ENCODE peak calls at places on chromosomes 12 and 14, in five cellular contexts. One of them, this sample, is unnamed.

GRCh38 chr12:92295523-92295922 is 149.9 kb upstream of the BTG1 start:
- DNase-seq in brain microvascular endothelial cell: peak; percentile 8
- DNase-seq in sigmoid colon: no peak
- DNase-seq in A549: no peak
- DNase-seq in left lung: no peak
- DNase-seq in this sample: no peak

GRCh38 chr12:121132601-121133481 is at the start of gene P2RX7:
- DNase-seq in brain microvascular endothelial cell: peak; percentile 15
- DNase-seq in sigmoid colon: peak; percentile 91
- DNase-seq in A549: peak; percentile 59
- DNase-seq in left lung: peak; percentile 91
- DNase-seq in this sample: peak; percentile 45

GRCh38 chr14:69543341-69544249 is 31.1 kb downstream of the CCDC177 start:
- DNase-seq in brain microvascular endothelial cell: peak; percentile 88
- DNase-seq in sigmoid colon: no peak
- DNase-seq in A549: peak; percentile 39
- DNase-seq in left lung: peak; percentile 80
- DNase-seq in this sample: no peak

GRCh38 chr14:74468513-74468912 is 24.6 kb downstream of the NPC2 start:
- DNase-seq in brain microvascular endothelial cell: no peak
- DNase-seq in sigmoid colon: no peak
- DNase-seq in A549: no peak
- DNase-seq in left lung: no peak
- DNase-seq in this sample: no peak

GRCh38 chr12:2113080-2113479 is 60.3 kb downstream of the CACNA1C start:
- DNase-seq in brain microvascular endothelial cell: no peak
- DNase-seq in sigmoid colon: peak; percentile 12
- DNase-seq in A549: no peak
- DNase-seq in left lung: no peak
- DNase-seq in this sample: no peak

GRCh38 chr12:75790219-75790618 is 241.4 kb downstream of the PHLDA1 start:
- DNase-seq in brain microvascular endothelial cell: no peak
- DNase-seq in sigmoid colon: no peak
- DNase-seq in A549: no peak
- DNase-seq in left lung: no peak
- DNase-seq in this sample: no peak

GRCh38 chr12:45638386-45638785 is 91.1 kb upstream of the ARID2 start:
- DNase-seq in brain microvascular endothelial cell: no peak
- DNase-seq in sigmoid colon: no peak
- DNase-seq in A549: no peak
- DNase-seq in left lung: no peak
- DNase-seq in this sample: no peak

GRCh38 chr14:89308232-89308959 is 108.6 kb downstream of the FOXN3 start:
- DNase-seq in brain microvascular endothelial cell: no peak
- DNase-seq in sigmoid colon: no peak
- DNase-seq in A549: no peak
- DNase-seq in left lung: no peak
- DNase-seq in this sample: no peak

GRCh38 chr14:36757730-36758286 is 96.1 kb downstream of the PAX9 start:
- DNase-seq in brain microvascular endothelial cell: no peak
- DNase-seq in sigmoid colon: no peak
- DNase-seq in A549: no peak
- DNase-seq in left lung: no peak
- DNase-seq in this sample: no peak

GRCh38 chr12:65019696-65020095 is 101.4 kb downstream of the WIF1 start:
- DNase-seq in brain microvascular endothelial cell: no peak
- DNase-seq in sigmoid colon: no peak
- DNase-seq in A549: no peak
- DNase-seq in left lung: no peak
- DNase-seq in this sample: no peak

GRCh38 chr12:69966409-69966808 is 141.4 kb downstream of the MYRFL start:
- DNase-seq in brain microvascular endothelial cell: peak; percentile 66
- DNase-seq in sigmoid colon: peak; percentile 71
- DNase-seq in A549: peak; percentile 28
- DNase-seq in left lung: no peak
- DNase-seq in this sample: no peak

GRCh38 chr14:101875726-101876268 is 88.6 kb upstream of the DYNC1H1 start:
- DNase-seq in brain microvascular endothelial cell: no peak
- DNase-seq in sigmoid colon: no peak
- DNase-seq in A549: no peak
- DNase-seq in left lung: no peak
- DNase-seq in this sample: no peak

GRCh38 chr12:67320614-67321305 is 51.6 kb downstream of the CAND1 start:
- DNase-seq in brain microvascular endothelial cell: no peak
- DNase-seq in sigmoid colon: no peak
- DNase-seq in A549: no peak
- DNase-seq in left lung: no peak
- DNase-seq in this sample: no peak

GRCh38 chr14:67461341-67461985 is 27.1 kb downstream of the TMEM229B start:
- DNase-seq in brain microvascular endothelial cell: peak; percentile 9
- DNase-seq in sigmoid colon: no peak
- DNase-seq in A549: no peak
- DNase-seq in left lung: no peak
- DNase-seq in this sample: no peak

GRCh38 chr12:93862424-93862823 is 185.2 kb downstream of the CRADD start:
- DNase-seq in brain microvascular endothelial cell: no peak
- DNase-seq in sigmoid colon: no peak
- DNase-seq in A549: no peak
- DNase-seq in left lung: no peak
- DNase-seq in this sample: no peak

GRCh38 chr12:16612647-16613046 is 6.7 kb upstream of the LMO3 start:
- DNase-seq in brain microvascular endothelial cell: no peak
- DNase-seq in sigmoid colon: no peak
- DNase-seq in A549: no peak
- DNase-seq in left lung: no peak
- DNase-seq in this sample: no peak

GRCh38 chr14:24436355-24437019 is 6.1 kb downstream of the SDR39U1 start:
- DNase-seq in brain microvascular endothelial cell: peak; percentile 43
- DNase-seq in sigmoid colon: peak; percentile 67
- DNase-seq in A549: peak; percentile 85
- DNase-seq in left lung: no peak
- DNase-seq in this sample: no peak

GRCh38 chr14:87121716-87122115 is 871.3 kb downstream of the GALC start:
- DNase-seq in brain microvascular endothelial cell: no peak
- DNase-seq in sigmoid colon: no peak
- DNase-seq in A549: no peak
- DNase-seq in left lung: no peak
- DNase-seq in this sample: no peak

GRCh38 chr14:92568621-92569479 is 55.3 kb downstream of the RIN3 start:
- DNase-seq in brain microvascular endothelial cell: no peak
- DNase-seq in sigmoid colon: peak; percentile 74
- DNase-seq in A549: no peak
- DNase-seq in left lung: no peak
- DNase-seq in this sample: no peak

GRCh38 chr12:68794653-68795253 is 13.2 kb upstream of the MDM2 start:
- DNase-seq in brain microvascular endothelial cell: peak; percentile 73
- DNase-seq in sigmoid colon: no peak
- DNase-seq in A549: no peak
- DNase-seq in left lung: no peak
- DNase-seq in this sample: no peak

GRCh38 chr14:22836301-22837058 is at the start of gene MMP14:
- DNase-seq in brain microvascular endothelial cell: peak; percentile 72
- DNase-seq in sigmoid colon: peak; percentile 94
- DNase-seq in A549: no peak
- DNase-seq in left lung: peak; percentile 83
- DNase-seq in this sample: no peak

GRCh38 chr12:69396041-69396440 is 36.5 kb downstream of the YEATS4 start:
- DNase-seq in brain microvascular endothelial cell: no peak
- DNase-seq in sigmoid colon: no peak
- DNase-seq in A549: no peak
- DNase-seq in left lung: no peak
- DNase-seq in this sample: no peak

GRCh38 chr12:31874961-31875608 is 84.1 kb upstream of the RESF1 start:
- DNase-seq in brain microvascular endothelial cell: peak; percentile 81
- DNase-seq in sigmoid colon: peak; percentile 65
- DNase-seq in A549: peak; percentile 40
- DNase-seq in left lung: peak; percentile 82
- DNase-seq in this sample: peak; percentile 63

GRCh38 chr12:71726548-71726947 is 28.1 kb upstream of the RAB21 start:
- DNase-seq in brain microvascular endothelial cell: no peak
- DNase-seq in sigmoid colon: no peak
- DNase-seq in A549: no peak
- DNase-seq in left lung: no peak
- DNase-seq in this sample: no peak

GRCh38 chr12:3533703-3534386 is 42.8 kb downstream of the PRMT8 start:
- DNase-seq in brain microvascular endothelial cell: peak; percentile 7
- DNase-seq in sigmoid colon: peak; percentile 75
- DNase-seq in A549: no peak
- DNase-seq in left lung: no peak
- DNase-seq in this sample: no peak

GRCh38 chr14:63960926-63961567 is 108.2 kb downstream of the SYNE2 start:
- DNase-seq in brain microvascular endothelial cell: peak; percentile 9
- DNase-seq in sigmoid colon: no peak
- DNase-seq in A549: no peak
- DNase-seq in left lung: no peak
- DNase-seq in this sample: no peak

GRCh38 chr12:79567164-79567563 is 123.6 kb downstream of the PAWR start:
- DNase-seq in brain microvascular endothelial cell: no peak
- DNase-seq in sigmoid colon: no peak
- DNase-seq in A549: no peak
- DNase-seq in left lung: no peak
- DNase-seq in this sample: no peak

GRCh38 chr14:75430106-75430505 is 2.3 kb downstream of the JDP2 start:
- DNase-seq in brain microvascular endothelial cell: no peak
- DNase-seq in sigmoid colon: peak; percentile 88
- DNase-seq in A549: no peak
- DNase-seq in left lung: no peak
- DNase-seq in this sample: no peak

GRCh38 chr14:80979951-80980350 is 24.5 kb downstream of the TSHR start:
- DNase-seq in brain microvascular endothelial cell: no peak
- DNase-seq in sigmoid colon: no peak
- DNase-seq in A549: no peak
- DNase-seq in left lung: no peak
- DNase-seq in this sample: no peak

GRCh38 chr12:49671051-49671765 is 36.0 kb downstream of the FMNL3 start:
- DNase-seq in brain microvascular endothelial cell: no peak
- DNase-seq in sigmoid colon: peak; percentile 60
- DNase-seq in A549: no peak
- DNase-seq in left lung: no peak
- DNase-seq in this sample: peak; percentile 64

GRCh38 chr12:103800252-103800771 is 40.7 kb downstream of the NT5DC3 start:
- DNase-seq in brain microvascular endothelial cell: peak; percentile 60
- DNase-seq in sigmoid colon: peak; percentile 83
- DNase-seq in A549: no peak
- DNase-seq in left lung: no peak
- DNase-seq in this sample: no peak

GRCh38 chr12:24527102-24527501 is 421.8 kb downstream of the BCAT1 start:
- DNase-seq in brain microvascular endothelial cell: no peak
- DNase-seq in sigmoid colon: no peak
- DNase-seq in A549: no peak
- DNase-seq in left lung: no peak
- DNase-seq in this sample: no peak
- H3K27ac ChIP-seq in brain microvascular endothelial cell: no peak overlapping the region
- H3K27ac ChIP-seq in sigmoid colon: no peak overlapping the region
- H3K27ac ChIP-seq in A549: no peak overlapping the region
- H3K27ac ChIP-seq in left lung: no peak overlapping the region
- H3K27ac ChIP-seq in this sample: no peak overlapping the region

GRCh38 chr12:39824505-39825198 is 205.0 kb upstream of the ABCD2 start:
- DNase-seq in brain microvascular endothelial cell: no peak
- DNase-seq in sigmoid colon: no peak
- DNase-seq in A549: no peak
- DNase-seq in left lung: no peak
- DNase-seq in this sample: no peak
- H3K27ac ChIP-seq in brain microvascular endothelial cell: no peak overlapping the region
- H3K27ac ChIP-seq in sigmoid colon: no peak overlapping the region
- H3K27ac ChIP-seq in A549: no peak overlapping the region
- H3K27ac ChIP-seq in left lung: no peak overlapping the region
- H3K27ac ChIP-seq in this sample: no peak overlapping the region

DNA sequence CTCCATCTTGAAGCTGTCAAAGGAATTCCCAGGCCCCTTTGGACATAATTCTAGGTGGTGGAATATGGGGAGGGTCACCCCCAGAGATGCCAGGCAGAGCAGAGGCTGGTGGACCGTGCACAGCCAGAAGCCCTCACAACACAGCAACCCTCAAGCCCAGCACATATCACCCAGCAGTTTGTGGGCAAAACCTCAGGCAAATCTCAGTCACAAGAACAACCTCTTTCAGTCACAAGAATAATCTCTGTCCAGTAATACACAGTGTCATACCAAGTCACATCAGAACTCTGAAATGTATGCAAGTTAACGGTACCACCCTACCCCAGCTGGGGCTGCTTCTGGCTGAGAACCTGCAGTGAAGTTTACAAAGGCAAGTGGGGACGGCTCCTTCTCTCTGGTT is 481.0 kb upstream of the TMEM132C start:
- DNase-seq in brain microvascular endothelial cell: no peak
- DNase-seq in sigmoid colon: no peak
- DNase-seq in A549: no peak
- DNase-seq in left lung: no peak
- DNase-seq in this sample: no peak
- H3K27ac ChIP-seq in brain microvascular endothelial cell: no peak overlapping the region
- H3K27ac ChIP-seq in sigmoid colon: no peak overlapping the region
- H3K27ac ChIP-seq in A549: no peak overlapping the region
- H3K27ac ChIP-seq in left lung: no peak overlapping the region
- H3K27ac ChIP-seq in this sample: no peak overlapping the region

GRCh38 chr12:6330999-6331714 is 10.7 kb downstream of the TNFRSF1A start:
- DNase-seq in brain microvascular endothelial cell: no peak
- DNase-seq in sigmoid colon: no peak
- DNase-seq in A549: no peak
- DNase-seq in left lung: no peak
- DNase-seq in this sample: no peak
- H3K27ac ChIP-seq in brain microvascular endothelial cell: no peak overlapping the region
- H3K27ac ChIP-seq in sigmoid colon: peak overlapping the region; percentile 97
- H3K27ac ChIP-seq in A549: peak overlapping the region; percentile 95
- H3K27ac ChIP-seq in left lung: peak overlapping the region; percentile 9
- H3K27ac ChIP-seq in this sample: peak overlapping the region; percentile 37

GRCh38 chr12:47098099-47098498 is 18.3 kb upstream of the AMIGO2 start:
- DNase-seq in brain microvascular endothelial cell: no peak
- DNase-seq in sigmoid colon: no peak
- DNase-seq in A549: no peak
- DNase-seq in left lung: no peak
- DNase-seq in this sample: no peak
- H3K27ac ChIP-seq in brain microvascular endothelial cell: no peak overlapping the region
- H3K27ac ChIP-seq in sigmoid colon: peak overlapping the region; percentile 44
- H3K27ac ChIP-seq in A549: peak overlapping the region; percentile 91
- H3K27ac ChIP-seq in left lung: no peak overlapping the region
- H3K27ac ChIP-seq in this sample: no peak overlapping the region

DNA sequence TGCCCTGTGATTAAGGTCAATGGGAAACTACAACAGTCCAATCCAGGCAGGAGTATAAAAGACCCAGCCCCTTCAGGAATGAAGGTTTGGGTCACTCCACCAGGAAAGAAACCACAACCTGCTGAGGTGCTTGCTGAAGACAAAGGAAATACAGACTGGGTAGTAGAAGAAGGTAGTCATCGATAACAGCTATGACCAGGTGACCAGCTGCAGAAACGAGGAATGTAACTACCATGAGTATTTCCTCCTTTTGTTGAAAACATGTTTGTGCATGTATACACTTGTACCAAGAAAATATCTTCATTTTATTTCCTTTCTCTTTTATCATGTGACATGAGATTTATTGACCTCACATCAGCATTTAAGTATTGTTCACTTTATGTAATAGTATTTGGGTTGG is 409.1 kb downstream of the FOXG1 start:
- DNase-seq in brain microvascular endothelial cell: no peak
- DNase-seq in sigmoid colon: no peak
- DNase-seq in A549: no peak
- DNase-seq in left lung: no peak
- DNase-seq in this sample: no peak
- H3K27ac ChIP-seq in brain microvascular endothelial cell: no peak overlapping the region
- H3K27ac ChIP-seq in sigmoid colon: no peak overlapping the region
- H3K27ac ChIP-seq in A549: no peak overlapping the region
- H3K27ac ChIP-seq in left lung: no peak overlapping the region
- H3K27ac ChIP-seq in this sample: no peak overlapping the region

GRCh38 chr14:53881921-53882320 is 74.7 kb downstream of the BMP4 start:
- DNase-seq in brain microvascular endothelial cell: no peak
- DNase-seq in sigmoid colon: no peak
- DNase-seq in A549: no peak
- DNase-seq in left lung: no peak
- DNase-seq in this sample: no peak
- H3K27ac ChIP-seq in brain microvascular endothelial cell: no peak overlapping the region
- H3K27ac ChIP-seq in sigmoid colon: no peak overlapping the region
- H3K27ac ChIP-seq in A549: peak overlapping the region; percentile 54
- H3K27ac ChIP-seq in left lung: no peak overlapping the region
- H3K27ac ChIP-seq in this sample: no peak overlapping the region

This sample was measured in naive thymus-derived CD4-positive, alpha-beta T cell.